ENCODE peak calls at places on chromosome 2, in four cellular contexts. Q is kidney epithelial cell, E is astrocyte of the spinal cord, X is BJ. F is an unnamed sample.

GRCh38 chr2:29212009-29212408 is 96.8 kb downstream of the CLIP4 start:
- DNase-seq in Q (no peak), X (peak), E (no peak), F (no peak)

GRCh38 chr2:27645197-27645596 is 16.3 kb downstream of the GPN1 start:
- DNase-seq in Q (no peak), E (no peak), X (no peak), F (no peak)

GRCh38 chr2:139217641-139218040 is 437.5 kb upstream of the NXPH2 start:
- DNase-seq in E (no peak), X (no peak), Q (no peak), F (no peak)

GRCh38 chr2:155273314-155273713 is 574.8 kb downstream of the KCNJ3 start:
- DNase-seq in Q (no peak), X (no peak), E (no peak), F (no peak)

GRCh38 chr2:191316246-191316645 is 71.0 kb downstream of the MYO1B start:
- DNase-seq in Q (no peak), X (no peak), E (no peak), F (peak)

GRCh38 chr2:148640767-148641166 is 3.8 kb upstream of the EPC2 start:
- DNase-seq in X (no peak), E (peak), Q (no peak), F (peak)

GRCh38 chr2:8882094-8882493 is 44.7 kb upstream of the KIDINS220 start:
- DNase-seq in E (peak), X (no peak), Q (no peak), F (peak)

GRCh38 chr2:191686079-191686478 is 8.1 kb downstream of the NABP1 start:
- DNase-seq in E (no peak), Q (no peak), X (no peak), F (peak)

GRCh38 chr2:30106543-30106942 is 40.3 kb upstream of the YPEL5 start:
- DNase-seq in E (peak), X (peak), Q (no peak), F (peak)

GRCh38 chr2:224971214-224971613 is 71.1 kb downstream of the DOCK10 start:
- DNase-seq in E (no peak), X (no peak), Q (no peak), F (no peak)

GRCh38 chr2:234502285-234502918 is 5.5 kb upstream of the ARL4C start:
- DNase-seq in E (peak), Q (peak), X (no peak), F (peak)

GRCh38 chr2:190443778-190444481 is 35.8 kb downstream of the MFSD6 start:
- DNase-seq in Q (no peak), X (no peak), E (peak), F (peak)

GRCh38 chr2:9802576-9802993 is 40.7 kb upstream of the TAF1B start:
- DNase-seq in E (no peak), X (no peak), Q (no peak), F (no peak)

GRCh38 chr2:96408631-96409542 is 73.3 kb downstream of the NCAPH start:
- DNase-seq in E (peak), Q (peak), X (no peak), F (peak)

GRCh38 chr2:218074031-218074430 is 5.0 kb downstream of the RUFY4 start:
- DNase-seq in X (no peak), Q (no peak), E (no peak), F (no peak)

GRCh38 chr2:180523629-180524340 is 456.6 kb upstream of the UBE2E3 start:
- DNase-seq in X (peak), Q (no peak), E (peak), F (peak)

GRCh38 chr2:47751856-47752414 is 31.0 kb upstream of the MSH6 start:
- DNase-seq in E (no peak), X (no peak), Q (no peak), F (no peak)

DNA sequence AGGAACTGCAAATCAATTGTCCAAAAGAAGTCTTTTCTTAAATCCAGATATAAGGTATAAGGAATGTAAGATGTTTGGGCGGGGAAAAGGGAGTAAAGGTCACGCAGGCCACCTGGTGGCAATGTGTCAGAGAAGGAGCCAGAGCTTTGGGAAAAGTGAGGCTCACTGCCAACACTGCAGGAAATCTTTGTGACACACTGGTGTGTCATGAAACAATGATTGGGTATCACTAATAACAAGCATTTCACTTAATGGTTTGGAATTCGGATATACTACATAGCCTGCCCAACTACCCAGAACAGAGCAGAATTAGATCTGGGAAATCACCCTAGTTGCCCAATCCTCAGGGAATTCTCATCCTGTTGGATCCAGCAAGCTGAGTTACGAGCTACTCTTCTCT is 61.0 kb downstream of the RBMS1 start:
- DNase-seq in Q (peak), E (peak), X (no peak), F (peak)
- TF ChIP-seq CTCF in Q (peak), E (no peak), X (peak), F (no peak)

GRCh38 chr2:111905990-111906735 is 7.8 kb downstream of the MERTK start:
- DNase-seq in X (no peak), E (peak), Q (no peak), F (no peak)
- H3K4me3 ChIP-seq in X (no peak), E (no peak), Q (no peak), F (no peak)

GRCh38 chr2:238520359-238520886 is 93.7 kb downstream of the ASB1 start:
- DNase-seq in E (no peak), Q (no peak), X (no peak), F (no peak)

GRCh38 chr2:238518828-238519186 is 92.1 kb downstream of the ASB1 start:
- DNase-seq in E (no peak), Q (no peak), X (no peak), F (no peak)

GRCh38 chr2:238521002-238521401 is 94.3 kb downstream of the ASB1 start:
- DNase-seq in E (no peak), Q (no peak), X (no peak), F (no peak)

GRCh38 chr2:238517209-238517608 is 90.5 kb downstream of the ASB1 start:
- DNase-seq in Q (no peak), E (no peak), X (no peak), F (no peak)

DNA sequence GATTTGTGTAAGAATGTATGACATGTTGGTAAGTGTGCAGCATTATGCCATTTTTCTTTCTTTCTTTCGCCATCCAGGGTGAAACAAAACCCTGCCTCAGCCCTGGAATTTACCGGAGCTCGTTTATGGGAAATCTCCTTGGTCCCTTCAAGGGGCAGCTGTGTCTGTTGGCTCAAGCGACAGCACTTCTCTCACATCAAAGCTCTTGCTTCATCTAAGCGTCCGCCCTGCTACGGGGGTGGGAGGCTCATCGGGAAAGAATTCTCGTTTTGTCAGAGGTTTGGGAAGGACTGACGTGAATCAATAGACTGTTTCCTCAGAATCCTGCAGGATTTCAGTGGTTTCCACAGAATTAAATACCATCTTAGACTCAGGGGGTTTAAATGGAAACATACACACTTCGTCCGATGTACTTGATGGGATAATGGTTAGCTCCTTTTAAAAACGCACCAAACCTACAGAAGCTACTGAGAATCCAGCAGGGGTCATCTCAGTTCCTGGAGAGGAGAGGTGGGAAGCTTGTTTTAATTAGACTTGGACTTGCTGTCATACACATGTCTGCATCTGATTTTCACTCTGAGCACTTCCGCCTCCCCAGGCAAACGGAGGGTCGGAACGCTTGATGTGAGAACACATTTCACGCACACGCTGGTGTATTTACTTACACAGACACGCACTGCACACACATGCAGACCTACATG is 91.5 kb downstream of the ASB1 start:
- DNase-seq in X (peak), E (peak), Q (no peak), F (peak)
- TF ChIP-seq CTCF in X (peak), E (no peak), Q (no peak), F (no peak)

GRCh38 chr2:241541564-241542277 is 16.8 kb upstream of the BOK start:
- DNase-seq in X (no peak), Q (no peak), E (no peak), F (no peak)
- H3K4me3 ChIP-seq in X (peak), Q (peak), E (peak), F (peak)

GRCh38 chr2:54716375-54716774 is 7.1 kb upstream of the EML6 start:
- DNase-seq in X (no peak), E (no peak), Q (no peak), F (no peak)
- TF ChIP-seq CTCF in X (no peak), E (no peak), Q (no peak), F (no peak)

GRCh38 chr2:233240897-233241296 is 10.6 kb upstream of the ATG16L1 start:
- DNase-seq in Q (no peak), E (no peak), X (no peak), F (no peak)
- H3K4me3 ChIP-seq in Q (no peak), E (no peak), X (no peak), F (no peak)

F was measured in fibroblast of the aortic adventitia.